ENCODE peak calls at places on chromosomes 11 and 22, in ten cellular contexts. H is DND-41, W is spleen, P is HFF-Myc, K is cardiac muscle cell, Y is cardiac fibroblast, J is mucosa of descending colon, U is tibial artery, I is choroid plexus epithelial cell, T is psoas muscle. X is an unnamed sample.

GRCh38 chr11:104772806-104773241 is 125.4 kb downstream of the CASP12 start:
- DNase-seq in T (no peak), I (peak; percentile 95), Y (peak; percentile 92), P (peak; percentile 95), K (no peak), U (no peak), J (no peak), H (no peak), W (no peak), X (peak; percentile 95)

GRCh38 chr22:34804588-34804987 is 261.4 kb upstream of the ISX start:
- DNase-seq in Y (no peak), I (no peak), P (no peak), W (no peak), J (no peak), H (no peak), U (no peak), K (peak; percentile 53), T (no peak), X (no peak)

GRCh38 chr11:11931461-11932055 is 76.9 kb downstream of the DKK3 start:
- DNase-seq in K (peak; percentile 66), J (no peak), W (no peak), T (no peak), U (no peak), H (no peak), P (peak; percentile 56), Y (peak; percentile 87), I (peak; percentile 86), X (no peak)

GRCh38 chr11:84993386-84993785 is 633.8 kb downstream of the DLG2 start:
- DNase-seq in T (no peak), W (no peak), P (no peak), J (no peak), K (no peak), I (peak; percentile 58), H (no peak), U (no peak), Y (peak; percentile 36), X (no peak)

GRCh38 chr11:95443386-95443785 is 212.4 kb upstream of the SESN3 start:
- DNase-seq in P (no peak), I (no peak), J (no peak), T (no peak), K (no peak), W (no peak), H (no peak), U (no peak), Y (no peak), X (no peak)

GRCh38 chr22:37242395-37242918 is 1.6 kb downstream of the RAC2 start:
- DNase-seq in P (no peak), K (no peak), T (peak; percentile 80), H (peak; percentile 93), I (no peak), W (peak; percentile 97), J (peak; percentile 92), Y (peak; percentile 61), U (no peak), X (no peak)

GRCh38 chr11:134528453-134528852 is 116.4 kb upstream of the B3GAT1 start:
- DNase-seq in K (no peak), I (no peak), Y (no peak), T (no peak), U (peak; percentile 21), P (no peak), W (peak; percentile 58), J (no peak), H (no peak), X (no peak)

GRCh38 chr22:40533712-40534378 is 102.7 kb downstream of the MRTFA start:
- DNase-seq in Y (peak; percentile 81), K (peak; percentile 42), U (no peak), H (peak; percentile 83), P (no peak), I (peak; percentile 88), T (no peak), W (no peak), J (no peak), X (no peak)

GRCh38 chr11:22304337-22304961 is 33.7 kb upstream of the SLC17A6 start:
- DNase-seq in K (peak; percentile 62), Y (peak; percentile 60), P (peak; percentile 3), H (no peak), U (no peak), W (no peak), T (no peak), J (no peak), I (peak; percentile 53), X (peak; percentile 9)

DNA sequence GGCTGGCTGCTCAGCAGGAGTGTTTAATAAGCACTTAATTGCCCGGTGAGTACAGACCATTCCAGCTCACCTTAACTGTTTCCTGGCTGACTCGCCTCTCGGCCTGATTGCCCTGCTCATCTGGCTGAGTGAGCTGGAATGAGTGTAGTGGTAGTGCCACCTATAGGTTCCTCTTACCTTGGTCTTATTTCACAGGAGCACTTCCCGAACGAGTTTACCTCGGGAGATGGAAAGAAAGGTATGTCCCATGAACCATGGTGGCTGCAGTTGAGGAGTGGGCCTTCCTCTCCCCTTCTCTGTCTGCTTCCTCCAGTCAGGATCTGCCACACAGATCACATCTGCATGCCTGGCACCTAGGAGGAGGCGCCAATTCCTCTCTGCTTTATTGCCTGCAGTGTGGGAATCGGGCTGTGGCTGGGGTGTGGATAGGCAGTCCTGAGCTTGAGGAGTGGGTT is 26.7 kb downstream of the UPB1 start:
- DNase-seq in J (no peak), P (no peak), H (peak; percentile 38), W (no peak), K (peak; percentile 66), T (peak; percentile 52), Y (peak; percentile 77), I (peak; percentile 84), U (no peak), X (peak; percentile 45)
- TF ChIP-seq CTCF in J (no peak), P (peak; percentile 51), H (peak; percentile 65), W (no peak), K (peak; percentile 52), T (peak; percentile 41), Y (peak; percentile 60), I (peak; percentile 77), U (peak; percentile 9), X (peak; percentile 66)

GRCh38 chr11:290621-291231 is 1.8 kb downstream of the PGGHG start:
- DNase-seq in J (peak; percentile 60), P (no peak), Y (no peak), K (no peak), W (peak; percentile 80), H (no peak), T (peak; percentile 48), U (peak; percentile 44), I (no peak), X (no peak)

GRCh38 chr11:291281-292210 is 2.6 kb downstream of the PGGHG start:
- DNase-seq in H (no peak), U (peak; percentile 65), W (peak; percentile 76), P (no peak), T (peak; percentile 49), J (peak; percentile 46), I (no peak), K (no peak), Y (no peak), X (no peak)

GRCh38 chr11:288328-289144 is at the start of gene PGGHG:
- DNase-seq in W (peak; percentile 97), Y (no peak), U (peak; percentile 86), K (peak; percentile 78), H (peak; percentile 64), T (peak; percentile 85), J (peak; percentile 88), I (no peak), P (no peak), X (no peak)

GRCh38 chr11:289145-289705 is 299 bp downstream of the PGGHG start:
- DNase-seq in W (no peak), I (no peak), U (no peak), K (no peak), T (peak; percentile 52), Y (no peak), J (peak; percentile 63), P (no peak), H (peak; percentile 63), X (no peak)

DNA sequence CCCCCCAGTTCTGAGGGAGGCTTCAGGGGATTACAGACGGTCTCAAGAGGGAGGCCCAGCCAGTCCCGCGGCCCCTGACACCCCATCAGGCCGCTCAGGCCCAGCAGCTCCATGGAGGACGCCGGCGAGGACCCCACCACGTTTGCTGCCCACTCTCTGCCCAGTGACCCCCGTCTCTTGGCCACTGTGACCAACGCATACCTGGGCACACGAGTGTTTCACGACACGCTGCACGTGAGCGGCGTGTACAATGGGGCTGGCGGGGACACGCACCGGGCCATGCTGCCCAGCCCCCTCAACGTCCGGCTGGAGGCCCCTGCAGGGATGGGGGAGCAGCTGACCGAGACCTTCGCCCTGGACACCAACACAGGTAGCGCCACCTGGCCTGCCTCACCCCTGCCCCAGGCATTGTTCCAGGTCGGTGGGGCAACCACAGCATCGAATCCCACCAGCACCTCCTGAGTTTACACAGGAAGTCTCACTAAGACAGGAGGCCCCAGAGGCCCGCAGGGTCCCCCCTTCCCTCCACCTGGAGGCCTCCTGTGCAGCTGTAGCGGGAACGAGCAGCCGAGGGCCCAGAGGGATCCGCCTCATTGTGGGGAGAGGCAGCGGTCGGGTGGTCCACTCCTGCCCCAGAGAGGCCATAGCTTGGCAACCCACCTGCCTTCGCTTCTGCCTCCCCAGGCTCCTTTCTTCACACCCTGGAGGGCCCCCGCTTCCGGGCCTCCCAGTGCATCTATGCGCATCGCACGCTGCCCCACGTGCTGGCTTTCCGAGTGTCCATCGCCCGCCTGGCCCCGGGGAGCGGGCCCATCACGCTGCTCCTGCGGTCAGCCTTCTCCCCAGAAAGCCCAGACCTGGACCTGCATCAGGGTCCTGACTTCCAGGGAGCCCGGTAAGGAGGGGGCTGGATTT is 1.0 kb downstream of the PGGHG start:
- DNase-seq in U (peak; percentile 67), K (no peak), J (peak; percentile 64), Y (no peak), W (peak; percentile 83), P (no peak), T (peak; percentile 56), H (peak; percentile 69), I (no peak), X (no peak)
- H3K4me3 ChIP-seq in U (peak overlapping the region; percentile 69), K (peak overlapping the region; percentile 72), J (no peak overlapping the region), Y (peak overlapping the region; percentile 54), W (peak overlapping the region; percentile 62), P (peak overlapping the region; percentile 48), T (peak overlapping the region; percentile 72), H (no peak overlapping the region), I (no peak overlapping the region), X (peak overlapping the region; percentile 31)

DNA sequence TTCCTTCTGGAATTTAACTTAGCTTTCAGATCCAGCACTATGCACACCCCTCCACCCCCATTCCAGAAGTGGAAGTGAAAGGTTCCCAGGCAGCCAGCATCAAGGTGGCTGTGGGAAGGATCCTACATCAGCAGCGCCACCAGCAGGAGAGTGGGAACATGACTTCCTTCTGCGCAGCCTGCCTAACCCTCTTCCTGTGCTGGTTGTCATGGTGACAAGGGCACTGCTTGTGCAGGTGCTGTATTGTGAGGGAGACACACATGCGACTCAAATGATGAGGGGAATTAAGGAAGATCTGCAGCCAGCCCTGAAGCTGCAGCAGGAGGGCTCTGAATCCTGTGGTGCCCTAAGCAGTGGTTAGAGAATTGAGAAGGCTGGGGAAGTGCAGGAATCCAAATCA is 904.4 kb upstream of the API5 start:
- DNase-seq in J (no peak), I (no peak), K (peak; percentile 76), U (no peak), T (no peak), H (peak; percentile 17), P (no peak), Y (peak; percentile 18), W (no peak), X (no peak)
- TF ChIP-seq CTCF in J (no peak), I (no peak), K (peak; percentile 34), U (no peak), T (no peak), H (peak; percentile 46), P (no peak), Y (no peak), W (no peak), X (peak; percentile 19)

GRCh38 chr11:115673720-115674119 is 169.5 kb upstream of the CADM1 start:
- DNase-seq in H (no peak), K (no peak), J (no peak), P (no peak), W (no peak), U (no peak), Y (no peak), I (no peak), T (no peak), X (no peak)
- H3K4me3 ChIP-seq in H (no peak overlapping the region), K (no peak overlapping the region), J (no peak overlapping the region), P (no peak overlapping the region), W (no peak overlapping the region), U (no peak overlapping the region), Y (no peak overlapping the region), I (no peak overlapping the region), T (no peak overlapping the region), X (no peak overlapping the region)

X was measured in retinal pigment epithelial cell.